ENCODE peak calls at places on chromosomes 5 and 9, in five cellular contexts. S is Peyer's patch, X is WERI-Rb-1, V is glutamatergic neuron, C is BE2C. T is an unnamed sample.

GRCh38 chr5:156528673-156529072 is 201.7 kb downstream of the SGCD start:
- DNase-seq in S (no peak), X (no peak), V (no peak), C (no peak), T (no peak)

GRCh38 chr9:99023831-99024230 is 80.1 kb downstream of the COL15A1 start:
- DNase-seq in S (no peak), X (no peak), V (peak; percentile 54), C (peak; percentile 86), T (no peak)

GRCh38 chr5:37882636-37883035 is 42.8 kb upstream of the GDNF start:
- DNase-seq in S (no peak), X (no peak), V (no peak), C (no peak), T (no peak)

GRCh38 chr5:136014049-136014516 is 14.7 kb upstream of the TGFBI start:
- DNase-seq in S (no peak), X (no peak), V (no peak), C (no peak), T (no peak)

GRCh38 chr5:172455511-172456061 is 1.3 kb upstream of the SH3PXD2B start:
- DNase-seq in S (no peak), X (no peak), V (no peak), C (no peak), T (no peak)

GRCh38 chr5:115472601-115473000 is 72.0 kb downstream of the FEM1C start:
- DNase-seq in S (no peak), X (peak; percentile 43), V (no peak), C (no peak), T (no peak)

GRCh38 chr9:104658496-104659195 is 35.7 kb upstream of the OR13D1 start:
- DNase-seq in S (no peak), X (no peak), V (no peak), C (no peak), T (no peak)

GRCh38 chr9:36250079-36250478 is 8.2 kb downstream of the GNE start:
- DNase-seq in S (no peak), X (no peak), V (no peak), C (no peak), T (no peak)

GRCh38 chr9:12975496-12975895 is 200.7 kb downstream of the LURAP1L start:
- DNase-seq in S (no peak), X (no peak), V (no peak), C (no peak), T (no peak)

DNA sequence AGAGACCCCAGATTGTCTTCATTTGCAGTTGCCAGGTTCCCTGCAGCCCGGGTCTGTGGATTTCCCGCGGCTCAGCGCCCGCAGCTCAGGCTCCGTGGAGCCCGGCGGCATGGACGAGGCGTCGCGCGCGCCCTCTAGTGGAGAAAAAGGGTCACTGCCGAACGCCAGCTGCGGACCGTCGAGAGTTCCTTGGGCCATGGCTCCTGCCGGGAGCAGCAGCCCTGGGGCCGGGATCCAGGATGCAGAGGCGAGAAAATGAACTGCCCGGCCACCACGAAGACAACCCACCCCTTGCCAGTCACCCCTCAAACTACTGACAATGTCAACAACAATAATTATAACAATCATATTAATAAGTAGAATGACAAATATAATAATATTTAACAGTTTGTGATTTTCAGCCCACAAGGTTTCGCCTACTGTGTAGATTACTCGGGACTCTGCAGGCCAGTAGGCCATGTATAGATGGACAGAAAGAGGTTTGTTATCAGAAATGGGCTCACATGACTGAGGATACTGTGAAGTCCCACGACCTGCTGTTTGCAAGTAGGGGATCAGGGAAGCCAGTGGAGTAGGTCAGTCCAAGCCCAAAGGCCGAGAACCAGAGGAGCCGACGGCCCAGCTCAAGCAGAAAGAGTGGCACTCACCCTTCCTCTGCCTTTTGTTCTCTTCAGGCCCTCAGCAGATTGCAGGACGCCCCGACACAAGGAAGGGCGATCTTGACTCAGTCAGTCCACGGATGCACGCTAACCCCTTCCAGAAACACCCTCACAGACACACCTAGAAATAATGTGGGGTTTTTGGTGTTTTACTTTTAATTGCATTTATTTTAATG is 43.1 kb downstream of the BOD1 start:
- DNase-seq in S (peak; percentile 83), X (peak; percentile 77), V (peak; percentile 86), C (peak; percentile 77), T (no peak)
- TF ChIP-seq CTCF in S (peak; percentile 71), X (peak; percentile 93), V (peak; percentile 99), C (peak; percentile 92), T (peak; percentile 98)

DNA sequence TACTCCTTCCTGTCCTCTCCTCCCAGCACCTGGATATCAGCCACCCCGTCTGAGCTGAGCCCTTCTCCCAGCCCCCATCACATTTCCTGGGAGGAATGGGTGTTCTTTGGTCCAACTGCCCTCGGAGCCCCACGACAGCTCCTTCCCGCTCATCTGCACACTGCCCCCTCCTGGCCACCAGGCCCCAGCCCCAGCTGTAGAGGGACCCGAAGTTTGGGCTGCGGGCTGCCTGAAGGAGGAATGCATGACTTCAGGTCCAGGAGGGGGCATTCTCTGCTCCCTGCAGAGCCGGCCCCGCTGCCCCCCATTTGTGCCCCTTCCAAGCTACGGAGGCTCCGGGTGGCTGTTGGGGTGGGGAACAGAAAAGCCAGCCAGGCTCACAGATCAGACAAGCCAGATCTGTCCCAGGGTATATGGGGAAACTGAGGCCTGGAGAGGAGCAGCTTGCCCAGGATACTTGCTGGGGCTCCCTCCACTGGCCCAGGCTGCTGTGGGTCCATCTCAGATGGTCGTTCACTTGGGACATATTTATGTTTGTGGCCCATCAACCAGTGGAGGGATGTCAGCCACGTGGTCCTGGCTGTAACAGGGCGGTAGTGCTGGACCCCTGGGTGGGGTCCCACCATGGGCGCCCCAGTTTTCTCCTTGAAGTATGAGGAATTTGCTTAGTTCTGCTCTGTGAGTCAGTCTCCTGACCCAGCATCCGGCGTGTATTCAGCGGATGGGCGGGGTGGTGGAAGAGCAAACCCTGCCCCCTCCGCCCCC is 33.1 kb downstream of the DAB2IP start:
- DNase-seq in S (peak; percentile 77), X (peak; percentile 74), V (peak; percentile 77), C (peak; percentile 72), T (peak; percentile 85)
- TF ChIP-seq CTCF in S (no peak), X (peak; percentile 85), V (peak; percentile 62), C (peak; percentile 68), T (peak; percentile 78)

GRCh38 chr5:139148986-139149385 is 49.2 kb downstream of the SIL1 start:
- DNase-seq in S (no peak), X (no peak), V (no peak), C (no peak), T (no peak)
- TF ChIP-seq CTCF in S (no peak), X (no peak), V (no peak), C (no peak), T (no peak)

DNA sequence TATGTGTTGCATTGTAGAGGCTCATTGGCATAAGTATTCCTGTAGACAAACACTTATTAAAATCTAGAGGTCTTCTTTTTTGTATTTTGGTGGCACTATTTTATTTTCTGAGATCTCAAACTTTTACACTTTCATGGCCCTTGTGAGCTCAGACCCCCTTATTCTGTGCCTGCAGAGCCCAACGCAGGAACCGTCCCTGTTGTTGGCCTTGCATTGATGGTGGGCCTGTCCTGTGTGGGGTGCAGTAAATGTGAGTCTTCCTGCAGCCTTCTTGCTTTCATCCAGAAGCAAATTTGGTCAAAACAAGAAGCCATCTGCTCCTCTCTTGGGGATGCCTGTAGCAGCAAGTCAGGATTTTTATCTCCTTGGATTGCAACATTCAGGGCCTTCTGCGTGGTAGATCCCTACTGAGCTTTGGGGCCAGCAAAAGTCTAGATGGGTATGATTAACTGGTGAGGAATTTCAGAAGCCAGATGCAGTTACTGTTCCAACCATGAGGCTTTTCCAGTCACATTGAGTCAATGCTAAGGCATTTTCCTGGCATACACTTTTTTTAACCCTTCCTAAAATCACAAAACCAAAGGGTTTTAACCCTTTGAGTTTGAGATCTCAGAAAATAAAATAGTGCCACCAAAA is 31.7 kb downstream of the BASP1 start:
- DNase-seq in S (no peak), X (no peak), V (no peak), C (no peak), T (no peak)
- TF ChIP-seq CTCF in S (no peak), X (no peak), V (no peak), C (no peak), T (peak; percentile 43)

GRCh38 chr5:163410505-163410904 is 26.9 kb upstream of the CCNG1 start:
- DNase-seq in S (no peak), X (no peak), V (no peak), C (no peak), T (no peak)
- TF ChIP-seq CTCF in S (no peak), X (no peak), V (no peak), C (no peak), T (no peak)

GRCh38 chr5:68074633-68075032 is 140.9 kb upstream of the PIK3R1 start:
- DNase-seq in S (no peak), X (peak; percentile 12), V (no peak), C (peak; percentile 10), T (no peak)

GRCh38 chr5:68086443-68086842 is 129.1 kb upstream of the PIK3R1 start:
- DNase-seq in S (no peak), X (no peak), V (no peak), C (no peak), T (no peak)

GRCh38 chr5:68077349-68077894 is 138.1 kb upstream of the PIK3R1 start:
- DNase-seq in S (no peak), X (peak; percentile 55), V (no peak), C (peak; percentile 60), T (no peak)

GRCh38 chr5:68080282-68081050 is 135.1 kb upstream of the PIK3R1 start:
- DNase-seq in S (no peak), X (no peak), V (no peak), C (no peak), T (no peak)
- TF ChIP-seq CTCF in S (no peak), X (no peak), V (no peak), C (no peak), T (no peak)

GRCh38 chr9:137222190-137223077 is at the start of gene RNF208:
- DNase-seq in S (peak; percentile 67), X (peak; percentile 23), V (peak; percentile 57), C (no peak), T (no peak)
- TF ChIP-seq CTCF in S (no peak), X (no peak), V (no peak), C (no peak), T (no peak)

DNA sequence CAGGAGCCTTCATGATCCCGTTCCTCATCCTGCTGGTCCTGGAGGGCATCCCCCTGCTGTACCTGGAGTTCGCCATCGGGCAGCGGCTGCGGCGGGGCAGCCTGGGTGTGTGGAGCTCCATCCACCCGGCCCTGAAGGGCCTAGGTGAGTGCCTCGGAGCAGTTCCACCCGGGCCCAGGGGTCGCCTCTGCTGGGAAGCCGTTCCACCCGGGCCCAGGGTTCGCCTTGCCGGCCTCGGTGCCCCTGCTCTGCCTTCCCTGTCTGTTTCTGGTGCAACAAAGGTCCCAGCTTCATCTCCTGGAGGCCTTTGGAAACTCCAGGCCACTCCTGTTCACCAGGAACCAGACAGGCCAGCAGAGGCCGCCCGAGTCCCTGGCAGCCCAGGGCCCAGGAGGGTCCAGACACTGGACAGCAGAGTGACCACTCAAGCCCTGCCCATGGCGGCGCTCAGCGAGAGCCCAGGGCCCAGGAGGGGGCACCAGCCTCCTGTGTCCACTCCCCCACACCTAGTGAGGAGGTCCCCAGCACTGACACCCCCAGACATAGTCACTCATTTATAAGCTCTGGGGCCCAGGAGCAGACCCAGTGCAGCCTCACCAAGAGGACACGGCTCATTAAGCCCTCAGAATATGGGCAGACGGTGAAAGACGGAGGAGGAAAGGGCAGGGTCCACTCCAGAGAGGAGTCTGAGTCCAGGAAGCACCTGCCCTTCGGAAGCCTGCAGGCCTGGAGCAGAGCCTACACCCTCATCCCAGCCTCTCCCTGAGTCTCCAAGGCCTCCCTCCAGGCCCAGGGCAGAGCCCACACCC is 7.6 kb downstream of the SLC6A19 start:
- DNase-seq in S (peak; percentile 65), X (peak; percentile 93), V (peak; percentile 16), C (no peak), T (peak; percentile 88)
- TF ChIP-seq CTCF in S (no peak), X (peak; percentile 96), V (no peak), C (no peak), T (peak; percentile 73)

T was measured in chondrocyte.